ENCODE peak calls at places on chromosome 15, in ten cellular contexts. F is OCI-LY7; E is upper lobe of right lung; A is DND-41; C is GM23338; W is colonic mucosa; O is testis; L is pancreas; B is CD4-positive, CD25-positive, alpha-beta regulatory T cell; Q is kidney. V is an unnamed sample.

GRCh38 chr15:96254168-96254567 is 76.3 kb upstream of the NR2F2 start:
- DNase-seq in F (no peak), E (no peak), A (no peak), C (peak), W (no peak), O (no peak), L (no peak), B (no peak), Q (no peak), V (no peak)

GRCh38 chr15:48862705-48863104 is 15.2 kb upstream of the EID1 start:
- DNase-seq in F (no peak), E (no peak), A (peak), C (peak), W (no peak), O (no peak), L (no peak), B (no peak), Q (no peak), V (no peak)

GRCh38 chr15:73328149-73328820 is 40.5 kb downstream of the HCN4 start:
- DNase-seq in F (no peak), E (peak), A (no peak), C (no peak), W (no peak), O (no peak), L (no peak), B (no peak), Q (peak), V (no peak)

GRCh38 chr15:74449643-74450205 is 11.2 kb downstream of the UBL7 start:
- DNase-seq in F (no peak), E (no peak), A (no peak), C (no peak), W (no peak), O (no peak), L (no peak), B (no peak), Q (no peak), V (no peak)

GRCh38 chr15:39115379-39116057 is 465.4 kb upstream of the THBS1 start:
- DNase-seq in F (no peak), E (no peak), A (no peak), C (no peak), W (no peak), O (no peak), L (no peak), B (no peak), Q (no peak), V (no peak)

GRCh38 chr15:84398763-84399701 is 163.5 kb downstream of the GOLGA6L4 start:
- DNase-seq in F (no peak), E (peak), A (no peak), C (peak), W (peak), O (peak), L (no peak), B (no peak), Q (peak), V (no peak)

GRCh38 chr15:81023483-81024264 is 23.0 kb downstream of the TLNRD1 start:
- DNase-seq in F (no peak), E (peak), A (no peak), C (no peak), W (peak), O (peak), L (peak), B (no peak), Q (peak), V (peak)

GRCh38 chr15:66780172-66780972 is 78.3 kb downstream of the SMAD6 start:
- DNase-seq in F (peak), E (no peak), A (peak), C (no peak), W (peak), O (no peak), L (peak), B (no peak), Q (peak), V (peak)

GRCh38 chr15:23372284-23372683 is 17.7 kb downstream of the GOLGA8S start:
- DNase-seq in F (no peak), E (no peak), A (no peak), C (peak), W (no peak), O (no peak), L (no peak), B (no peak), Q (no peak), V (no peak)

GRCh38 chr15:78146437-78147154 is 2.6 kb upstream of the IDH3A start:
- DNase-seq in F (no peak), E (no peak), A (no peak), C (no peak), W (no peak), O (no peak), L (no peak), B (no peak), Q (no peak), V (no peak)
- H3K27ac ChIP-seq in F (no peak), E (no peak), A (no peak), C (no peak), W (no peak), O (no peak), L (no peak), B (no peak), Q (no peak), V (no peak)

GRCh38 chr15:58477228-58477627 is 45.4 kb downstream of the LIPC start:
- DNase-seq in F (peak), E (no peak), A (peak), C (no peak), W (no peak), O (no peak), L (no peak), B (no peak), Q (no peak), V (no peak)
- H3K27ac ChIP-seq in F (no peak), E (no peak), A (peak), C (no peak), W (no peak), O (no peak), L (no peak), B (no peak), Q (no peak), V (no peak)

DNA sequence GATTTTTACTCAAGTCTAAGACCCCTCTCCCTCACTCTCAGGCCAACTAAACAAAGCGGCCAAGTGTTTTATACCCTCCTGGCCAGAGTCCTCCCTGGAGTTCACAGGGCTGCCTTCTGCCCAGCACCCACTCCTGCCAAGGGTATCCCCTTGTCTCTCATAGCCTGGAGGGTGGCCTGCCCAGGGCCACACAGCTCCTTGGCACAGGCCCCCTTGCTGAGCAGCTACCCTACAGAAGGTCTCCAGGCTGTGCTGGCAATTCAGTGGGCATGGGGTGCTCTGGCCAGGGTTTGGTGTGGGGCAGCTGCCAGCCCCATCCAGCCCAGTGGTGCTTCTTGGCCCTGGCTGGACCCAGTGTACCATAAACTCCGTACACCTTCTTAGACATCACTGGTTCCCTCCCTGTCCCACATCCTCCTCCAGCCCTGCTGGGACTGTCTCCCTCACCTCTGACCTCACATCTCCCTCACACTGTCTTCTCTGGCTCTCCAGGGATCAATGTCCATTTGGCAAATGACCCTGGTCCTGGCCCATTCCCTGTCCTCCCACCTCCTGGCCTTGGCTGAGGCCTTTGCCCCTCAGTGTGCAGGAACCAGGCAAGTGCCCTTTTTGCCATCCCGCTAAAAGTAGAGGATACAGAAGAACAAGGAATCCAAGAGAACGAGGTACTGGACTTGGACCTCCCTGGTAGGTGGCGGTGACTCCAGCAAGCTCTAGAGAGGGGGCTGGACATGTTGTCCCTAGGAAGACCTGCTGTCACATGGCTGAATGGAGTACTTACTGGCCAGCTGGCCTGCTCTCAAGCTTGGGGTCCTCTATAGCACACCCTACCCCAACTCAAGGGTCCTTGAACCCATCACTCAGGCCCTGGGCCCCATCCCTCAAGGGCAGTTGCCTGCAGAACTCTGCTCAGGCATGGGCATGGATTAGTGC is 50.0 kb upstream of the TRPM1 start:
- DNase-seq in F (no peak), E (no peak), A (no peak), C (no peak), W (no peak), O (no peak), L (no peak), B (no peak), Q (no peak), V (no peak)
- H3K27ac ChIP-seq in F (no peak), E (no peak), A (no peak), C (peak), W (no peak), O (no peak), L (no peak), B (no peak), Q (no peak), V (no peak)

GRCh38 chr15:99146661-99147060 is 41.8 kb downstream of the SYNM start:
- DNase-seq in F (no peak), E (no peak), A (no peak), C (no peak), W (no peak), O (no peak), L (no peak), B (no peak), Q (no peak), V (no peak)
- H3K27ac ChIP-seq in F (no peak), E (no peak), A (no peak), C (no peak), W (no peak), O (no peak), L (no peak), B (no peak), Q (no peak), V (no peak)

GRCh38 chr15:101464999-101465669 is 24.4 kb downstream of the PCSK6 start:
- DNase-seq in F (no peak), E (no peak), A (no peak), C (no peak), W (no peak), O (peak), L (no peak), B (no peak), Q (peak), V (no peak)
- H3K27ac ChIP-seq in F (no peak), E (no peak), A (no peak), C (no peak), W (no peak), O (peak), L (no peak), B (no peak), Q (no peak), V (no peak)

GRCh38 chr15:54519577-54519976 is 541.3 kb downstream of the UNC13C start:
- DNase-seq in F (no peak), E (no peak), A (no peak), C (no peak), W (no peak), O (no peak), L (no peak), B (no peak), Q (no peak), V (no peak)
- H3K27ac ChIP-seq in F (no peak), E (no peak), A (no peak), C (no peak), W (no peak), O (no peak), L (no peak), B (no peak), Q (peak), V (no peak)

V was measured in brain microvascular endothelial cell.